ENCODE peak calls at places on chromosomes 3 and 15, in eight cellular contexts. J, G, I, O, E, F, X and M are unnamed samples.

GRCh38 chr3:194103475-194103874 is 32.5 kb upstream of the HES1 start:
- DNase-seq in J (no peak), G (no peak), I (no peak), O (no peak), E (no peak), F (no peak), X (no peak), M (no peak)

GRCh38 chr3:179453967-179454366 is 2.7 kb upstream of the GNB4 start:
- DNase-seq in J (no peak), G (no peak), I (no peak), O (no peak), E (no peak), F (no peak), X (no peak), M (no peak)

GRCh38 chr15:63436872-63437375 is 55.3 kb upstream of the CA12 start:
- DNase-seq in J (peak; percentile 56), G (no peak), I (peak; percentile 70), O (peak; percentile 90), E (peak; percentile 70), F (no peak), X (no peak), M (peak; percentile 80)

GRCh38 chr15:93467327-93467726 is 378.3 kb upstream of the RGMA start:
- DNase-seq in J (no peak), G (no peak), I (no peak), O (no peak), E (no peak), F (no peak), X (no peak), M (no peak)

GRCh38 chr3:172542999-172543398 is 19.8 kb upstream of the TNFSF10 start:
- DNase-seq in J (no peak), G (no peak), I (no peak), O (no peak), E (no peak), F (no peak), X (no peak), M (no peak)

GRCh38 chr15:90871716-90872480 is 3.5 kb downstream of the FURIN start:
- DNase-seq in J (peak; percentile 58), G (no peak), I (no peak), O (peak; percentile 62), E (peak; percentile 30), F (no peak), X (no peak), M (no peak)

GRCh38 chr3:93961489-93961888 is 12.2 kb downstream of the PROS1 start:
- DNase-seq in J (no peak), G (no peak), I (no peak), O (no peak), E (no peak), F (no peak), X (no peak), M (no peak)

GRCh38 chr3:64398431-64398830 is 173.2 kb upstream of the PRICKLE2 start:
- DNase-seq in J (no peak), G (no peak), I (no peak), O (no peak), E (no peak), F (no peak), X (no peak), M (no peak)

GRCh38 chr3:45008117-45008516 is 18.0 kb upstream of the CLEC3B start:
- DNase-seq in J (no peak), G (no peak), I (no peak), O (no peak), E (no peak), F (no peak), X (no peak), M (no peak)

GRCh38 chr15:42273099-42273899 is at the start of the genes GANC and TMEM87A:
- DNase-seq in J (peak; percentile 99), G (peak; percentile 97), I (peak; percentile 98), O (peak; percentile 99), E (peak; percentile 99), F (peak; percentile 95), X (peak; percentile 96), M (peak; percentile 87)

GRCh38 chr3:126711361-126711760 is 7.3 kb downstream of the CHCHD6 start:
- DNase-seq in J (peak; percentile 32), G (no peak), I (no peak), O (no peak), E (no peak), F (no peak), X (no peak), M (no peak)

GRCh38 chr3:161607056-161607455 is 110.4 kb downstream of the OTOL1 start:
- DNase-seq in J (no peak), G (no peak), I (no peak), O (no peak), E (no peak), F (no peak), X (no peak), M (no peak)

GRCh38 chr3:194313642-194314430 is 37.3 kb downstream of the CPN2 start:
- DNase-seq in J (peak; percentile 64), G (no peak), I (no peak), O (no peak), E (no peak), F (no peak), X (no peak), M (no peak)

GRCh38 chr15:72907733-72908132 is 124.2 kb upstream of the ADPGK start:
- DNase-seq in J (no peak), G (no peak), I (no peak), O (peak; percentile 8), E (no peak), F (no peak), X (no peak), M (no peak)

GRCh38 chr15:38130200-38130567 is 122.5 kb upstream of the SPRED1 start:
- DNase-seq in J (no peak), G (no peak), I (no peak), O (no peak), E (no peak), F (peak; percentile 30), X (no peak), M (no peak)

GRCh38 chr3:169627789-169628188 is 35.7 kb downstream of the MECOM start:
- DNase-seq in J (peak; percentile 53), G (no peak), I (no peak), O (no peak), E (no peak), F (no peak), X (no peak), M (no peak)

GRCh38 chr3:37995652-37996641 is 5.4 kb downstream of the VILL start:
- DNase-seq in J (no peak), G (no peak), I (peak; percentile 39), O (no peak), E (no peak), F (no peak), X (no peak), M (no peak)

GRCh38 chr3:132730891-132731580 is 8.8 kb upstream of the NPHP3 start:
- DNase-seq in J (peak; percentile 80), G (no peak), I (peak; percentile 33), O (peak; percentile 49), E (peak; percentile 61), F (no peak), X (no peak), M (peak; percentile 37)

GRCh38 chr3:169907476-169907875 is 3.9 kb upstream of the SAMD7 start:
- DNase-seq in J (no peak), G (no peak), I (no peak), O (no peak), E (no peak), F (no peak), X (no peak), M (no peak)

GRCh38 chr15:74631935-74632560 is 16.4 kb downstream of the CLK3 start:
- DNase-seq in J (peak; percentile 78), G (no peak), I (peak; percentile 46), O (peak; percentile 82), E (peak; percentile 51), F (no peak), X (no peak), M (no peak)

GRCh38 chr3:19149388-19149787 is 1.1 kb downstream of the KCNH8 start:
- DNase-seq in J (peak; percentile 91), G (no peak), I (no peak), O (peak; percentile 19), E (no peak), F (no peak), X (no peak), M (no peak)

GRCh38 chr15:34616613-34617012 is 33.2 kb upstream of the GOLGA8B start:
- DNase-seq in J (peak; percentile 11), G (peak; percentile 38), I (peak; percentile 9), O (peak; percentile 83), E (peak; percentile 53), F (no peak), X (no peak), M (no peak)

GRCh38 chr15:89936793-89937265 is 24.1 kb upstream of the ARPIN start:
- DNase-seq in J (no peak), G (no peak), I (no peak), O (no peak), E (no peak), F (no peak), X (no peak), M (no peak)

GRCh38 chr3:192993428-192993827 is 75.8 kb upstream of the MB21D2 start:
- DNase-seq in J (no peak), G (no peak), I (no peak), O (no peak), E (peak; percentile 7), F (no peak), X (no peak), M (no peak)
- H3K27ac ChIP-seq in J (no peak overlapping the region), G (no peak overlapping the region), I (no peak overlapping the region), O (no peak overlapping the region), E (no peak overlapping the region), F (no peak overlapping the region), X (no peak overlapping the region), M (no peak overlapping the region)

GRCh38 chr3:138943724-138944131 is 3.2 kb downstream of the FOXL2 start:
- DNase-seq in J (no peak), G (no peak), I (no peak), O (peak; percentile 73), E (peak; percentile 37), F (no peak), X (no peak), M (no peak)
- TF ChIP-seq EZH2 in J (no peak), G (no peak), I (no peak), O (no peak), E (peak; percentile 62), F (peak; percentile 88), X (peak; percentile 39), M (no peak)

GRCh38 chr3:60289356-60289935 is 961.8 kb downstream of the FHIT start:
- DNase-seq in J (no peak), G (no peak), I (no peak), O (no peak), E (no peak), F (no peak), X (no peak), M (no peak)
- TF ChIP-seq POLR2AphosphoS5 in J (no peak), G (no peak), I (no peak), O (no peak), E (no peak), F (no peak), X (no peak), M (no peak)

GRCh38 chr3:182487048-182487447 is 306.3 kb upstream of the ATP11B start:
- DNase-seq in J (no peak), G (no peak), I (no peak), O (no peak), E (no peak), F (no peak), X (no peak), M (no peak)

GRCh38 chr3:182487621-182488020 is 305.7 kb upstream of the ATP11B start:
- DNase-seq in J (no peak), G (no peak), I (no peak), O (no peak), E (no peak), F (no peak), X (no peak), M (no peak)

GRCh38 chr3:182490601-182491485 is 302.5 kb upstream of the ATP11B start:
- DNase-seq in J (peak; percentile 77), G (peak; percentile 40), I (peak; percentile 7), O (peak; percentile 47), E (peak; percentile 54), F (no peak), X (no peak), M (no peak)

GRCh38 chr3:182492536-182492935 is 300.8 kb upstream of the ATP11B start:
- DNase-seq in J (no peak), G (no peak), I (no peak), O (no peak), E (no peak), F (no peak), X (no peak), M (no peak)

GRCh38 chr3:182491571-182491970 is 301.7 kb upstream of the ATP11B start:
- DNase-seq in J (no peak), G (no peak), I (no peak), O (no peak), E (no peak), F (no peak), X (no peak), M (no peak)
- H3K27ac ChIP-seq in J (no peak overlapping the region), G (no peak overlapping the region), I (no peak overlapping the region), O (no peak overlapping the region), E (no peak overlapping the region), F (no peak overlapping the region), X (no peak overlapping the region), M (no peak overlapping the region)